ENCODE peak calls at places on chromosome 13, in six cellular contexts. U is choroid plexus epithelial cell; H is stimulated activated CD4-positive, alpha-beta T cell treated with anti-CD3 and anti-CD28 coated beads, Interleukin-12 subunit alpha, Interleukin-12 subunit beta, amount 100 ng/mL, for 4 hours; F is NCI-H2081; D is RWPE1; V is lung microvascular endothelial cell. O is an unnamed sample.

GRCh38 chr13:49366841-49367240 is 77.0 kb downstream of the CAB39L start:
- DNase-seq in U (no peak), V (no peak), D (no peak), H (no peak), F (no peak), O (no peak)

GRCh38 chr13:85724554-85725432 is 74.4 kb downstream of the SLITRK6 start:
- DNase-seq in D (no peak), F (peak), V (no peak), U (no peak), H (no peak), O (no peak)

GRCh38 chr13:93307651-93308050 is 81.0 kb downstream of the GPC6 start:
- DNase-seq in F (no peak), D (no peak), H (no peak), U (no peak), V (no peak), O (no peak)

GRCh38 chr13:97238432-97238831 is 16.3 kb downstream of the MBNL2 start:
- DNase-seq in V (no peak), D (no peak), U (no peak), H (no peak), F (no peak), O (no peak)

GRCh38 chr13:79647518-79647917 is 166.6 kb downstream of the NDFIP2 start:
- DNase-seq in H (no peak), D (peak), F (peak), V (peak), U (no peak), O (no peak)

GRCh38 chr13:98068511-98068910 is 74.4 kb upstream of the FARP1 start:
- DNase-seq in V (no peak), D (peak), U (peak), H (no peak), F (no peak), O (no peak)

GRCh38 chr13:48126944-48127814 is 32.3 kb upstream of the MED4 start:
- DNase-seq in V (peak), D (peak), H (no peak), F (peak), U (peak), O (peak)

GRCh38 chr13:30418886-30419459 is 3.3 kb upstream of the UBE2L5 start:
- DNase-seq in F (no peak), H (no peak), V (no peak), U (no peak), D (no peak), O (no peak)

GRCh38 chr13:81487151-81487550 is 1146.2 kb upstream of the SPRY2 start:
- DNase-seq in V (no peak), F (peak), D (no peak), U (peak), H (no peak), O (no peak)

GRCh38 chr13:98273067-98273823 is 96.2 kb upstream of the RNF113B start:
- DNase-seq in H (no peak), F (no peak), V (no peak), U (no peak), D (no peak), O (no peak)

GRCh38 chr13:44108345-44108858 is 228.7 kb downstream of the LACC1 start:
- DNase-seq in U (no peak), V (no peak), F (no peak), D (no peak), H (no peak), O (no peak)

GRCh38 chr13:51943721-51944120 is 67.5 kb downstream of the ATP7B start:
- DNase-seq in D (no peak), U (no peak), F (no peak), V (no peak), H (no peak), O (no peak)

O was measured in hippocampal formation.